ENCODE peak calls at places on chromosomes 4 and X, in four cellular contexts. C is effector memory CD4-positive, alpha-beta T cell; A is neuronal stem cell; V is lower lobe of right lung. P is an unnamed sample. For H3K4me1, the result is how much of the 10 kb centered on the place peaks cover.

GRCh38 chr4:52877006-52877405 is 14.9 kb downstream of the RASL11B start:
- DNase-seq in C (no peak), V (no peak), A (no peak), P (no peak)

GRCh38 chrX:110563276-110563675 is 204.6 kb downstream of the RTL9 start:
- DNase-seq in A (no peak), C (no peak), V (no peak), P (no peak)

GRCh38 chr4:55742655-55743191 is 76.9 kb upstream of the EXOC1L start:
- DNase-seq in V (no peak), C (no peak), A (peak), P (no peak)

GRCh38 chr4:147461161-147461560 is 19.7 kb upstream of the EDNRA start:
- DNase-seq in V (no peak), A (no peak), C (no peak), P (no peak)

GRCh38 chr4:11842620-11843263 is 414.0 kb upstream of the HS3ST1 start:
- DNase-seq in A (no peak), C (no peak), V (no peak), P (no peak)

GRCh38 chrX:30893206-30893605 is 4.2 kb upstream of the TAB3 start:
- DNase-seq in C (no peak), V (no peak), A (no peak), P (no peak)

GRCh38 chrX:1425381-1425780 is 27.3 kb downstream of the ASMTL start:
- DNase-seq in A (no peak), C (no peak), V (peak), P (no peak)

GRCh38 chr4:12488672-12489071 is 995.5 kb downstream of the RAB28 start:
- DNase-seq in V (no peak), A (no peak), C (no peak), P (peak)

GRCh38 chr4:41590591-41590990 is 52.6 kb downstream of the LIMCH1 start:
- DNase-seq in A (no peak), C (no peak), V (no peak), P (no peak)

GRCh38 chr4:123588631-123589223 is 192.1 kb downstream of the SPRY1 start:
- DNase-seq in A (no peak), C (no peak), V (no peak), P (no peak)

GRCh38 chr4:147640331-147640730 is 23.1 kb downstream of the TMEM184C start:
- DNase-seq in V (no peak), A (no peak), C (no peak), P (no peak)

GRCh38 chr4:1042352-1043025 is 31.1 kb downstream of the FGFRL1 start:
- DNase-seq in C (no peak), A (no peak), V (peak), P (peak)

GRCh38 chr4:145681518-145681917 is 1.6 kb downstream of the C4orf51 start:
- DNase-seq in C (no peak), A (no peak), V (no peak), P (no peak)

GRCh38 chr4:8777320-8778196 is 94.1 kb downstream of the HMX1 start:
- DNase-seq in A (no peak), C (no peak), V (peak), P (no peak)

GRCh38 chrX:154902408-154902807 is 16.3 kb downstream of the F8A1 start:
- DNase-seq in C (no peak), V (no peak), A (no peak), P (no peak)

GRCh38 chr4:114780205-114780604 is 181.6 kb downstream of the UGT8 start:
- DNase-seq in V (no peak), A (peak), C (no peak), P (no peak)

GRCh38 chr4:94577136-94577535 is 125.4 kb downstream of the PDLIM5 start:
- DNase-seq in V (no peak), A (peak), C (no peak), P (peak)

GRCh38 chr4:145216532-145216931 is 36.1 kb upstream of the OTUD4 start:
- DNase-seq in V (no peak), A (no peak), C (no peak), P (no peak)

GRCh38 chr4:8896071-8896470 is 24.4 kb upstream of the HMX1 start:
- DNase-seq in V (no peak), A (no peak), C (no peak), P (no peak)

GRCh38 chrX:350148-350533 is 31.5 kb upstream of the GTPBP6 start:
- DNase-seq in A (no peak), C (no peak), V (peak), P (no peak)

GRCh38 chr4:52643846-52644245 is 15.3 kb downstream of the USP46 start:
- DNase-seq in V (peak), C (no peak), A (no peak), P (peak)

GRCh38 chrX:150845091-150845490 is 53.4 kb downstream of the CD99L2 start:
- DNase-seq in C (no peak), V (no peak), A (no peak), P (no peak)

GRCh38 chr4:19729873-19730735 is 521.6 kb upstream of the SLIT2 start:
- DNase-seq in V (no peak), C (no peak), A (no peak), P (no peak)

GRCh38 chr4:98706200-98706813 is 47.9 kb upstream of the TSPAN5 start:
- DNase-seq in V (no peak), C (no peak), A (no peak), P (no peak)

GRCh38 chr4:105462042-105462421 is 11.8 kb downstream of the PPA2 start:
- DNase-seq in A (no peak), V (no peak), C (no peak), P (no peak)

GRCh38 chrX:44344194-44344593 is 722 bp upstream of the EFHC2 start:
- DNase-seq in A (no peak), V (peak), C (peak), P (peak)

GRCh38 chrX:149469406-149469805 is 35.7 kb downstream of the IDS start:
- DNase-seq in C (no peak), V (no peak), A (no peak), P (no peak)

GRCh38 chr4:55837903-55838302 is 15.5 kb upstream of the EXOC1 start:
- DNase-seq in C (no peak), A (no peak), V (no peak), P (no peak)

DNA sequence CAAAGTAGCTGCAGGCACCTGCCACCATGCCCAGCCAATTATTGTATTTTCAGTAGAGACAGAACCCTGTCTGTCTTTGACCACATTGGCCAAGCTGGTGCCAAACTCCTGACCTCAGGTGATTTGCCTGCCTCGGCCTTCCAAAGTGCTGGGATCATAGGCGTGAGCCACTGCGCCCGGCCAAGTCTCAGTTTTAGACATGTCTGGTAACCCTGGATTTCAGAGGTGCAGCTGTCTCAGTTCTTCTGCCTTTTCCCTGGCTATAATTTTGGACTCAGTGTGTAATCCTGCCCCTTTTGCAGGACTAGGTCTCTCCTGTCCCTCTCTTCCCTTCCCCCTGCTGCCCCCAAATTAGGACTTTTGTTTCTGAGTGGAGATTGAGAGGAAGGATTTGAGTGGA is 46.6 kb downstream of the FAM193A start:
- DNase-seq in V (no peak), C (no peak), A (no peak), P (no peak)
- H3K27ac ChIP-seq in V (peak), C (no peak), A (peak), P (no peak)

GRCh38 chr4:7487464-7487863 is 52.7 kb upstream of the PSAPL1 start:
- DNase-seq in V (no peak), C (no peak), A (no peak), P (no peak)

GRCh38 chr4:7486101-7486500 is 51.4 kb upstream of the PSAPL1 start:
- DNase-seq in C (no peak), A (no peak), V (no peak), P (no peak)

GRCh38 chr4:7487998-7488671 is 53.4 kb upstream of the PSAPL1 start:
- DNase-seq in A (no peak), V (no peak), C (no peak), P (no peak)

GRCh38 chr4:7491915-7492314 is 57.2 kb upstream of the PSAPL1 start:
- DNase-seq in A (no peak), V (no peak), C (no peak), P (no peak)
- H3K4me1 ChIP-seq in A (under half), V (under half), C (under half), P (under half)

GRCh38 chr4:112316333-112316732 is 19.2 kb downstream of the ALPK1 start:
- DNase-seq in A (no peak), C (no peak), V (no peak), P (no peak)

GRCh38 chr4:112318239-112319142 is 21.3 kb downstream of the ALPK1 start:
- DNase-seq in C (no peak), V (no peak), A (no peak), P (no peak)

GRCh38 chr4:112322866-112323265 is 25.7 kb downstream of the ALPK1 start:
- DNase-seq in V (no peak), A (no peak), C (no peak), P (no peak)

GRCh38 chr4:112325522-112325921 is 28.4 kb downstream of the ALPK1 start:
- DNase-seq in V (no peak), C (no peak), A (no peak), P (no peak)

GRCh38 chr4:112321768-112322684 is 24.9 kb downstream of the ALPK1 start:
- DNase-seq in A (peak), C (peak), V (peak), P (peak)
- H3K4me3 ChIP-seq in A (no peak), C (peak), V (no peak), P (no peak)

GRCh38 chrX:8273451-8273894 is 102.4 kb upstream of the VCX2 start:
- DNase-seq in A (no peak), V (no peak), C (no peak), P (no peak)
- H3K27ac ChIP-seq in A (no peak), V (no peak), C (no peak), P (no peak)

DNA sequence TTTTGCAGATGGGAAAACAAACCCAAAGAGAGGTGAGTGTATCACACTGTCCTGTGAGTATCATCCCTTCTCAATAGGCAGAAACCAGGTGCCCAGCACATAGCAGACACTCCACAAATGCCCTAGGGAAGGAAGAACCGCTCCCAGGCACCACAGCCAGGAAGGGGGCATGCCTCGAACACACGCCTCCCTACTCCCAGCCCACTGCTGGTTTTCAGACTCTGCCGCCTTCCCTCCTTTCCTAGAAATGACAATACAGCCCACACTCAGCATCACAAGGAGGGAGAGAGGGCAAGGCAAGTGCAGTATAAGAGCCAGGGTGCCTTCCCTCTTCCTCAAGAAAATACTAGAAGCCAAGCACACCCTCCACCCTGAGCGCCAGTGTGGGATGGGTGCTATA is 16.2 kb downstream of the JAKMIP1 start:
- DNase-seq in A (no peak), V (no peak), C (no peak), P (no peak)
- H3K4me1 ChIP-seq in A (under half), V (under half), C (under half), P (under half)

GRCh38 chrX:65697173-65697572 is 29.7 kb downstream of the MSN start:
- DNase-seq in A (no peak), V (no peak), C (no peak), P (no peak)
- H3K4me3 ChIP-seq in A (no peak), V (no peak), C (peak), P (no peak)

DNA sequence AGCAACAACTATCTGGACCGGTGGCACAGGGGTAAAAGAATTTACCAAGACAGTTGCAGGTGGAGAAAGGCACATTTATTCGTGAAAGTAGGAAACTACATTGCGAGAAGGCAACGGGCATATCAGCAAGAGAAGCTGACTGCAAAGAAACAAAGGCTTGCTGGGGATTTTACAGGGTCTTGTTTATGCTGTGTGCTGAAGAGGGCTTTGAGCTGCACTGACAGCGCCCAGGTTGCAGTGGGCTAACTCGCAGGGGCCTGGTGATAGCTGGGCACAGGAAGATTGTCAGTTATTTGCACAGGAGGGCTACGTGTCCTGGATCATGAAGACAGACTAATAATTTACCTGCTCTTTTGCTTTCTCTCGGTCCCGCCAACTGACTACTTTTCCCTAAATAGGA is 10.7 kb downstream of the TLR3 start:
- DNase-seq in C (no peak), V (no peak), A (no peak), P (no peak)
- H3K27ac ChIP-seq in C (no peak), V (no peak), A (no peak), P (no peak)

DNA sequence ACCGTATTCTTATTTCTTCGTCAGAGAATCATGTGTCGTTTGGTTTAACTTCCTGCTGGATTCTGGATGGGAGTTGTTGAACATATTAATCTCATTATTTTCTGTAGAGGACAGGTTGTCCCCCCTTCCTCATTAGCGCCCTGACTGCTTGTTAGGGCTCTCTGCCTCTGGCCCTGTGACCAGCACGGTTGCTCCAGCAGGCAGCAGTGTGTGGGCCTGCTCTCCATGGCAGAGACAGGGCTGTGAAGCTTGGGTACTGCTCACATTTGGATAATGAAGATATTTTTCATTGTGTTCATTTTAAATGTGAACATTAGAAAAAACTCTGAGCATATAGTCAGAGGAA is 102.7 kb downstream of the KLHL8 start:
- DNase-seq in C (no peak), A (no peak), V (no peak), P (no peak)
- H3K4me1 ChIP-seq in C (under half), A (under half), V (under half), P (under half)

GRCh38 chrX:12868747-12869146 is 1.9 kb downstream of the TLR7 start:
- DNase-seq in V (no peak), C (no peak), A (no peak), P (no peak)

GRCh38 chrX:12871181-12871580 is 4.3 kb downstream of the TLR7 start:
- DNase-seq in C (no peak), V (no peak), A (no peak), P (no peak)

GRCh38 chrX:12867746-12868145 is 874 bp downstream of the TLR7 start:
- DNase-seq in A (no peak), C (no peak), V (no peak), P (no peak)

GRCh38 chrX:12865359-12865758 is 1.5 kb upstream of the TLR7 start:
- DNase-seq in C (no peak), A (no peak), V (no peak), P (no peak)

GRCh38 chrX:12866451-12867377 is at the start of gene TLR7:
- DNase-seq in V (no peak), C (no peak), A (no peak), P (no peak)
- H3K4me3 ChIP-seq in V (no peak), C (no peak), A (no peak), P (no peak)

DNA sequence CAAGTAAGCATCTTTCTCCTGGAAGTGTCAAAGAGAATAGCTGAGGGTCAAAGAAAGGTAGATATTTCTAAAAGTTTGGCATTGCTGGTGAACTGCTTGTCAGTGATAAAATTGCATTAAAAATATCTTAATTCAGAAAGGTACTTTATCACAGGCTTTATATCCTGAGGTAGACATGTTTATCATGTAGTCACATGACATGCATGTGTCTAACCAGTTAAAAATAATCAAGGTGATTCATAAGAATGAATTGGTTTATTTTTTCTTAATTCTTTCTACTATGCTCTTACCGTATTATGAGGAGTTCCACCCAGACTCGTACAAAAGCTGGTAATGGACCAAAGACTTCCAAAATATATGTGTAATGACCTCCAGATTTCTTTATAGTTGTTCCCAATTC is 6.1 kb downstream of the SLC7A11 start:
- DNase-seq in C (no peak), A (no peak), V (no peak), P (no peak)
- H3K27ac ChIP-seq in C (no peak), A (no peak), V (no peak), P (no peak)

P was measured in right cardiac atrium.